ENCODE peak calls at places on chromosome 19, in ten cellular contexts. C, P, A, Q, G, T, L, W, N and Z are unnamed samples.

GRCh38 chr19:47104678-47105077 is 8.9 kb downstream of the ZC3H4 start:
- DNase-seq in A (no peak), N (no peak), L (no peak), C (no peak), W (no peak), P (no peak), G (no peak), Q (no peak), T (no peak), Z (no peak)

GRCh38 chr19:11848594-11849263 is at the start of gene ZNF439:
- DNase-seq in L (peak), Q (peak), G (peak), A (peak), W (peak), C (peak), P (peak), N (peak), T (peak), Z (peak)

GRCh38 chr19:5308471-5309437 is 31.9 kb downstream of the PTPRS start:
- DNase-seq in G (peak), T (peak), W (no peak), N (no peak), A (no peak), Q (peak), P (peak), L (peak), C (peak), Z (no peak)

GRCh38 chr19:35853038-35853756 is 893 bp upstream of the NPHS1 start:
- DNase-seq in A (no peak), L (no peak), Q (no peak), T (no peak), G (no peak), P (no peak), N (no peak), W (no peak), C (no peak), Z (no peak)

GRCh38 chr19:48182434-48182833 is 12.0 kb downstream of the ZSWIM9 start:
- DNase-seq in W (no peak), P (no peak), A (no peak), T (no peak), G (no peak), Q (no peak), C (no peak), L (no peak), N (no peak), Z (no peak)

GRCh38 chr19:12670159-12670928 is 3.7 kb downstream of the WDR83 start:
- DNase-seq in Q (no peak), L (no peak), T (no peak), G (no peak), P (no peak), C (no peak), W (no peak), N (no peak), A (no peak), Z (no peak)

GRCh38 chr19:15260939-15261338 is 28.7 kb upstream of the EPHX3 start:
- DNase-seq in L (no peak), A (no peak), C (no peak), P (no peak), T (no peak), G (no peak), W (no peak), Q (no peak), N (no peak), Z (no peak)

GRCh38 chr19:47230122-47230920 is 678 bp downstream of the BBC3 start:
- DNase-seq in T (peak), Q (peak), G (peak), A (peak), N (peak), W (no peak), C (peak), P (peak), L (no peak), Z (no peak)

GRCh38 chr19:4414144-4414799 is 11.8 kb downstream of the CHAF1A start:
- DNase-seq in Q (no peak), P (no peak), L (no peak), T (no peak), W (no peak), G (no peak), A (no peak), C (no peak), N (no peak), Z (no peak)

GRCh38 chr19:29084266-29084665 is 128.7 kb downstream of the UQCRFS1 start:
- DNase-seq in G (no peak), C (peak), N (no peak), P (no peak), Q (no peak), L (no peak), T (no peak), W (no peak), A (no peak), Z (peak)

GRCh38 chr19:46221981-46222610 is 7.4 kb upstream of the IGFL1 start:
- DNase-seq in G (peak), P (peak), N (no peak), A (peak), Q (peak), T (peak), L (peak), W (no peak), C (peak), Z (peak)

GRCh38 chr19:16749326-16749725 is 29.7 kb downstream of the NWD1 start:
- DNase-seq in P (no peak), A (no peak), G (no peak), C (no peak), N (no peak), T (no peak), Q (no peak), L (no peak), W (no peak), Z (no peak)

GRCh38 chr19:24054044-24054935 is 32.7 kb upstream of the ZNF254 start:
- DNase-seq in T (no peak), Q (peak), C (no peak), N (no peak), W (no peak), P (no peak), L (no peak), A (no peak), G (no peak), Z (peak)

GRCh38 chr19:5228932-5229777 is 111.5 kb downstream of the PTPRS start:
- DNase-seq in Q (no peak), W (no peak), G (no peak), L (peak), T (no peak), C (no peak), P (peak), N (no peak), A (no peak), Z (no peak)

GRCh38 chr19:5624154-5624663 is 1.3 kb downstream of the SAFB start:
- DNase-seq in Q (peak), G (peak), N (no peak), W (no peak), L (peak), A (no peak), T (peak), C (peak), P (peak), Z (no peak)

GRCh38 chr19:11088508-11089253 is 582 bp upstream of the LDLR start:
- DNase-seq in P (no peak), W (no peak), C (no peak), T (no peak), L (no peak), A (no peak), Q (no peak), G (no peak), N (no peak), Z (no peak)

DNA sequence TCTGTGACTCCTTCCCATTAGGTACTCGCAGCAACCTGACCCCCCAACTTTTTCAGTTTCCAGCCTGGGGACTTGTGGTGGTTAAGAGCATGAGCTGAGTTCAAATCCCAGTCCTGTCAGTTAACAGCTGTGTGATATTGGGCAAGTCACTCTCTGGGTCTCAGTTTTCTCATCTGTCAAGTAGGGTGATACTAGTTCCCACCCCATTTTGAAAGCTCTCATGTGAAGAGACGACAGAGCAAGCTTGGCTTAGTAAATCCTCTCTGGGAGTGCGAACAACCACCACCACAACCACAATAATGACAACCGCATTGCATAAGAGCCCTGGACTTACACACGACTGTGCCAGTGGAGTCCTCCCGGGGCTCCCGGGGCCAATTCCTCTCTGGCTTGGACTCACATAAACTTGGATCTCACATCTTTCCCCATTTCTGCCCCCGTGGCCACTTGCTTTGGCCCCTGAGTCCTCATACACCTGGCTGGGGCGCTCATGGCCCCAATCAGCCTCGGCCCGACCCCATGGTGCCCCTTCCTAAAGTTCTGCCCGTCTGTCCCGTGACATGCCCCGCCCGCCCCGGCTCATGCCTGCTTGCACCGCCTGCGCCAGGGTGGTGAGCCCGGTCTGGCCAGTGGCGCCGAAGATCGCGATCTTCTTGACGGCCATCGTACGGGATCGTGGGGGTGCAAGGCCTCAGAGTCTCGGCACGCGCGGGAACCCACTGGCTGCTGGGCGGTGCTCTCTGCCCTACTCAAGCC is at the start of gene BLVRB:
- DNase-seq in N (no peak), A (no peak), G (no peak), P (no peak), C (no peak), L (no peak), Q (peak), T (peak), W (no peak), Z (peak)
- TF ChIP-seq POLR2A in N (peak), A (peak), G (peak), P (peak), C (no peak), L (peak), Q (peak), T (peak), W (no peak), Z (peak)

DNA sequence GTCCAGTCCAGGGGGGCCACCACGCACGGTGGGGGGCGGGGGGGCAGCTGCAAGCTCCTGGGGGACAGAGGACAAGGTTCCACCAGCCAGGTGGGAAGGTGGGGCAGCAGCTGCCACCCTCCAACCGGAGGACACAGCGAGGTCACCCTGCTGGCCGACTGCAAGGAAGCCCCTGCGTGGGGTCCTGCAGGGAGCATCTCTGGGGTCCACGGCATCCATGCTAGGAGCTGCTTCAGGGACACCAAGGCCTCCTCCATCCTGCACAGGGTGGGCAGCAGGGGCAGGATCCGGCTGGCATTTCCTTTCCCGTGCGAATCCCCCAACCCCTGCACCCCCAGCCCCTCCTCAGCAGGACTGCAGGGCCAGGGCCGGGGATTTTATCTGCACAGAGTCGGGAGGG is 8.3 kb upstream of the KLF16 start:
- DNase-seq in L (no peak), W (no peak), P (no peak), C (no peak), T (no peak), G (no peak), N (no peak), A (no peak), Q (no peak), Z (no peak)
- TF ChIP-seq POLR2A in L (no peak), W (no peak), P (no peak), C (no peak), T (no peak), G (no peak), N (no peak), A (no peak), Q (no peak), Z (no peak)

DNA sequence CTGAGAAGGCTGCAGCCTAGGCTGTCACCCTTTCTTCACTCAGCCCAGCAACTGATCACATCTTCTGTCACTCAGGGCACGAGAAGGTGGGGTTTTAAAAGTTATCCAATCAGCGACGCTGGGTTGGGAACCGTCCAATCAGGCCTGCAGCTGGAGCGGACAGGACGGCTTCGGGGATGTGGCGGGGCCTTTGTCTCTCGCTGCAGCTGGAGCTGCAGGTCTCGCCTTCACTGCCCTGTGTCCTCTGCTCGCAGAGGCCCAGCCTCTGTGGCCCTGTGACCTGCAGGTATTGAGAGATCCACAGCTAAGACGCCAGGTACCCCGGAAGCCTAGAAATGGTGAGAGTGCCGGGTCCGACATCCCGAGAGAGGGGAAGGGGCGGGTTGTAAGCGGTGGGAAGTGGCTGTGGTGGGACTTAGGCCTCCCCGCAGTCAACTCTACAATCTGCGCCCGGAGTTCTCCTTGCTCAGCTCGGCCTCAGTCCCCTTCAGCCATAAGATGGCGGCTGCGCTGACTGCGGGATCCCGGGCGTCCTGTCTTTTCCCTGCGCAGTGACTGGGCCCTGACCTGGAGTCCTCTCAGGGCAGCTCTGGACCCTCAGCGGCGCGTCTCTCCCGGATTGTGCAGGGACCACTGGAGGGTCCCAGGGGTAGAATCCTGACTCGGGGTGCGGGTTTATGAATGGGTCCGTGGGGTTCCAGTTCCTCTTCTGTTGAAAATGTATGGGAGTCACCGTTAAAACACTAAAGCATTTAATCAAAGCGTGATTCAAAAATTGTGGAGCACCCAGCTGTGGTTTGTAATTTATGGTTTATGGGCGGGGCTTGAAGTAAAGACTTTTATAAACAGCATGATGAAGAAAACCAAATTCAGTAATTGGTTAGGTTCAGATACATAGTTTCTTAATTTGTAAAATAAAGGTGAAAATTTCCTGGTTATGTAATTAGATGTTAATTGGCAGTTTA is at the start of gene ZNF714:
- DNase-seq in P (peak), T (peak), W (peak), C (peak), A (peak), G (peak), Q (peak), N (peak), L (peak), Z (peak)
- TF ChIP-seq POLR2A in P (no peak), T (peak), W (peak), C (no peak), A (no peak), G (no peak), Q (no peak), N (peak), L (peak), Z (peak)

DNA sequence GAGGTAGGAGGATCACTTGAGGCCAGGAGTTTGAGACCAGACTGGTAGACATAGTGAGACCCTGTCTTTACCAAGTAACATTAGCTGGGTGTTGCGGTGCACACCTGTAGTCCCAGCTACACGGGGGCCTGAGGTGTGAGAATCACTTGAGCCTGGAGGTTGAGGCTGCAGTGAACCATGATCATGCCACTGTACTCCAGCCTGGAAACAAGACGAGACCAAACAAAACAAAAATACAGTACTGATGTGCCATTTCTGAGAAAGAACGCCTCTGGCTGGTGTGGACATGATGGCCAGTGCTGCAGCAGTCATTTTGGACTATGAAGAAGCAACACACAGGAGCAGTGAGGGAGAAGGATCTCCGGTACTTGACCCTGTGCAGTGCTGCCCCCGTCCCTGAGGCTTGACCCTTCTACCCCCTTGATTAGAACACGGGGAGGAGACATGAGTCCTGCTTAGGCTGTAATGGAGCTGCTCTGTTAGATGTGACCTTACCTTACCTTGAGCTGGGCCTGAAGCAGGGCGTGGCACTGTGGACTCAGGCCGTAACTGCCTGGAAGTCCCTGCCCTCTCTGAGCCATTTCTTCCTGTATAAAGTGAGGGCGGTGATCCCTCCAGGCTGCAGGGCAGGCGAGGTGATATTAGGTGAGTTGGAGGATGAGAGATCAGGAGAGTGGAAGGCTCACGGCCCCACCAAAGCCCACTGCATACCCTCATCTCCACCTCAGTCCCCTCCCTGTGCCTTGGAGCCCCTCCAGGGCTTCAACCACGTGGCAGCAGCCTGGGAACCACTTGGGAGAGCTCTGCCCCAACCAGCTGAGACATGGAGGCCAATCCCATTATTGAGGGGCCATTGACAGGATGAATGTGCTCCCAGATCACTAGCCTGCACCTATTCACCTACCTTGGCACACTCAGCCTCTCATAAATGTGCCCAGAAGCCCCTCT is 5.9 kb downstream of the RPL18A start:
- DNase-seq in A (no peak), G (peak), L (no peak), C (no peak), Q (no peak), T (peak), N (no peak), P (no peak), W (no peak), Z (no peak)
- TF ChIP-seq POLR2A in A (no peak), G (no peak), L (no peak), C (no peak), Q (no peak), T (no peak), N (no peak), P (no peak), W (peak), Z (no peak)

DNA sequence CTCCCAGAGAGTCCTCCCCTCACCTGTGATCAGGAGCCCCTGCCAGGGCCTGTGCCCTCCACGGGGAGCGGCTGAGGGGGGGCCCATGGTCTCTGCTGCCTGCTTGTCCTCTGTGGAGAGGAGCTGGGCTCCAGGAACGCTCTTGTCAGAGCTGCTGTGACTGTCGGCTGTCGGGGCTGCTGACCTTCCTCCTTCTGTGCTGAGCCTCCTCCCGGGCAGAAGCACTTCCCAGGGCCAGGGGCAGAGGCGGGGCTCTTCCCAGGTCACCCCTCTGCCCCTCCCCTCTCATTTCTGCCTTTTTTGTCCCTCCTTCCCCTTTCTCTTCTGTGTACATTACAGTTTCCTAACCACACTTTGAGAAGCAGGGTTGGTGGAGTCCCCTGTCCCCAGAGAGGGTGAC is at the start of gene CEACAM4:
- DNase-seq in A (peak), W (no peak), L (no peak), N (no peak), T (no peak), G (peak), C (no peak), Q (no peak), P (no peak), Z (no peak)
- TF ChIP-seq POLR2A in A (no peak), W (no peak), L (no peak), N (no peak), T (no peak), G (no peak), C (no peak), Q (no peak), P (no peak), Z (no peak)

GRCh38 chr19:33373701-33374405 is at the start of gene CEBPG:
- DNase-seq in T (peak), P (peak), A (peak), G (peak), N (peak), Q (no peak), L (no peak), C (peak), W (no peak), Z (peak)
- TF ChIP-seq POLR2A in T (peak), P (peak), A (peak), G (no peak), N (peak), Q (no peak), L (peak), C (no peak), W (peak), Z (peak)

GRCh38 chr19:8526345-8527062 is 12.5 kb upstream of the ZNF414 start:
- DNase-seq in P (peak), T (peak), W (peak), A (peak), C (peak), L (peak), N (peak), Q (peak), G (peak), Z (peak)
- TF ChIP-seq POLR2A in P (peak), T (peak), W (no peak), A (no peak), C (no peak), L (peak), N (peak), Q (peak), G (no peak), Z (peak)